ENCODE peak calls at places on chromosomes 12 and 14, in seven cellular contexts. G is midbrain, B is amniotic stem cell, A is pancreas, P is GM04504, T is Daoy, O is GM19239. U is an unnamed sample.

GRCh38 chr12:59626382-59626781 is 30.6 kb downstream of the SLC16A7 start:
- DNase-seq in G (no peak), B (no peak), A (no peak), P (peak; percentile 38), T (no peak), O (no peak), U (no peak)

GRCh38 chr14:55180434-55180833 is 11.0 kb downstream of the DLGAP5 start:
- DNase-seq in G (no peak), B (no peak), A (no peak), P (no peak), T (no peak), O (no peak), U (no peak)

GRCh38 chr12:59093090-59093489 is 172.8 kb upstream of the LRIG3 start:
- DNase-seq in G (no peak), B (no peak), A (no peak), P (no peak), T (no peak), O (no peak), U (no peak)

GRCh38 chr14:74619672-74620131 is 7.7 kb upstream of the LTBP2 start:
- DNase-seq in G (no peak), B (peak; percentile 77), A (peak; percentile 19), P (peak; percentile 98), T (peak; percentile 94), O (no peak), U (peak; percentile 83)

GRCh38 chr14:89701079-89702043 is 253.2 kb downstream of the EFCAB11 start:
- DNase-seq in G (peak; percentile 76), B (no peak), A (peak; percentile 90), P (peak; percentile 43), T (peak; percentile 86), O (peak; percentile 87), U (peak; percentile 64)

GRCh38 chr12:116138380-116138779 is 139.1 kb downstream of the MED13L start:
- DNase-seq in G (no peak), B (no peak), A (no peak), P (peak; percentile 44), T (peak; percentile 61), O (no peak), U (no peak)

GRCh38 chr12:129337413-129337812 is 484.1 kb downstream of the GLT1D1 start:
- DNase-seq in G (no peak), B (no peak), A (no peak), P (no peak), T (peak; percentile 77), O (no peak), U (no peak)

GRCh38 chr12:122182887-122183587 is at the start of gene LRRC43:
- DNase-seq in G (no peak), B (no peak), A (peak; percentile 25), P (no peak), T (peak; percentile 28), O (no peak), U (no peak)

GRCh38 chr14:75999511-76000190 is 14.1 kb downstream of the IFT43 start:
- DNase-seq in G (no peak), B (no peak), A (no peak), P (no peak), T (no peak), O (no peak), U (no peak)